ENCODE peak calls at places on chromosomes 4 and X, in five cellular contexts. M is CD4-positive, alpha-beta memory T cell; V is kidney; I is right lobe of liver; K is brain microvascular endothelial cell. C is an unnamed sample.

GRCh38 chr4:112223956-112224355 is 7.6 kb upstream of the AP1AR start:
- DNase-seq in V (no peak), I (no peak), M (no peak), K (no peak), C (no peak)

GRCh38 chrX:129823115-129823514 is 20.6 kb downstream of the ZDHHC9 start:
- DNase-seq in M (peak), I (no peak), V (no peak), K (no peak), C (no peak)

GRCh38 chr4:151798678-151799416 is 38.0 kb upstream of the GATB start:
- DNase-seq in M (no peak), I (no peak), V (no peak), K (no peak), C (no peak)

GRCh38 chrX:137549846-137550534 is 15.9 kb upstream of the ZIC3 start:
- DNase-seq in I (no peak), M (no peak), V (no peak), K (no peak), C (no peak)

GRCh38 chr4:124030038-124030638 is 633.5 kb downstream of the SPRY1 start:
- DNase-seq in V (peak), M (no peak), I (no peak), K (no peak), C (no peak)

GRCh38 chr4:173835863-173836262 is 305.8 kb upstream of the HAND2 start:
- DNase-seq in M (no peak), V (no peak), I (no peak), K (peak), C (no peak)

GRCh38 chr4:52712991-52713275 is 38.3 kb downstream of the ERVMER34-1 start:
- DNase-seq in M (no peak), I (no peak), V (no peak), K (no peak), C (no peak)

GRCh38 chrX:83845397-83845796 is 15.5 kb upstream of the CYLC1 start:
- DNase-seq in M (peak), K (peak), V (no peak), I (no peak), C (no peak)

GRCh38 chr4:95141376-95141775 is 383.6 kb downstream of the BMPR1B start:
- DNase-seq in I (no peak), V (no peak), M (no peak), K (no peak), C (peak)

GRCh38 chrX:826448-826847 is 195.9 kb downstream of the SHOX start:
- DNase-seq in K (peak), M (no peak), V (no peak), I (no peak), C (no peak)

GRCh38 chr4:167897116-167897515 is 195.2 kb upstream of the ANXA10 start:
- DNase-seq in V (no peak), M (no peak), K (peak), I (no peak), C (peak)

GRCh38 chr4:168645933-168646768 is 149.3 kb downstream of the PALLD start:
- DNase-seq in I (no peak), M (no peak), V (no peak), K (no peak), C (no peak)

GRCh38 chrX:30570505-30570904 is 7.1 kb downstream of the TASL start:
- DNase-seq in I (no peak), M (peak), V (no peak), K (peak), C (no peak)

GRCh38 chrX:55056820-55057690 is 17.8 kb upstream of the PAGE2B start:
- DNase-seq in I (no peak), M (peak), V (no peak), K (peak), C (no peak)

GRCh38 chrX:111283446-111283845 is 13.2 kb upstream of the CAPN6 start:
- DNase-seq in M (no peak), I (no peak), V (no peak), K (no peak), C (no peak)

GRCh38 chr4:133865606-133866327 is 335.8 kb downstream of the PABPC4L start:
- DNase-seq in I (no peak), M (no peak), V (no peak), K (peak), C (peak)

GRCh38 chrX:63581390-63581789 is 203.6 kb downstream of the ARHGEF9 start:
- DNase-seq in V (no peak), K (no peak), I (no peak), M (no peak), C (no peak)

GRCh38 chr4:42404001-42404400 is 6.7 kb downstream of the SHISA3 start:
- DNase-seq in M (no peak), V (no peak), K (no peak), I (no peak), C (no peak)

GRCh38 chr4:25823632-25824031 is 39.2 kb downstream of the SEL1L3 start:
- DNase-seq in M (no peak), V (no peak), I (no peak), K (no peak), C (no peak)

GRCh38 chr4:156252300-156253016 is 298.8 kb upstream of the CTSO start:
- DNase-seq in M (no peak), K (peak), V (no peak), I (no peak), C (no peak)

GRCh38 chr4:189002475-189002874 is 863.2 kb downstream of the TRIML1 start:
- DNase-seq in M (no peak), V (no peak), K (no peak), I (no peak), C (no peak)

GRCh38 chr4:142983111-142983510 is 137.0 kb upstream of the INPP4B start:
- DNase-seq in V (no peak), K (no peak), M (no peak), I (no peak), C (no peak)

GRCh38 chr4:119858176-119858575 is 208.5 kb downstream of the MAD2L1 start:
- DNase-seq in M (no peak), I (no peak), V (no peak), K (no peak), C (no peak)

GRCh38 chrX:29890646-29891200 is 324.6 kb upstream of the MAGEB2 start:
- DNase-seq in I (no peak), V (no peak), M (no peak), K (no peak), C (no peak)

GRCh38 chrX:10893976-10894375 is 217.2 kb upstream of the HCCS start:
- DNase-seq in I (no peak), V (no peak), M (no peak), K (no peak), C (no peak)

GRCh38 chrX:10897768-10898167 is 213.4 kb upstream of the HCCS start:
- DNase-seq in K (no peak), I (no peak), M (no peak), V (no peak), C (no peak)

GRCh38 chrX:10892605-10893225 is 218.4 kb upstream of the HCCS start:
- DNase-seq in V (no peak), I (no peak), K (no peak), M (no peak), C (no peak)
- H3K27ac ChIP-seq in V (no peak), I (no peak), K (no peak), M (no peak), C (no peak)

GRCh38 chrX:112837531-112837930 is 3.1 kb downstream of the AMOT start:
- DNase-seq in V (no peak), K (no peak), M (no peak), I (no peak), C (no peak)

GRCh38 chrX:112841820-112842157 is 1.2 kb upstream of the AMOT start:
- DNase-seq in K (no peak), M (no peak), I (no peak), V (no peak), C (no peak)

GRCh38 chrX:112840382-112841113 is at the start of gene AMOT:
- DNase-seq in M (peak), I (peak), K (peak), V (peak), C (no peak)

GRCh38 chrX:112841114-112841819 is 636 bp upstream of the AMOT start:
- DNase-seq in I (peak), K (peak), V (peak), M (peak), C (no peak)

GRCh38 chrX:112839856-112840255 is 775 bp downstream of the AMOT start:
- DNase-seq in K (no peak), V (no peak), I (no peak), M (peak), C (no peak)
- H3K27ac ChIP-seq in K (no peak), V (no peak), I (no peak), M (peak), C (no peak)

DNA sequence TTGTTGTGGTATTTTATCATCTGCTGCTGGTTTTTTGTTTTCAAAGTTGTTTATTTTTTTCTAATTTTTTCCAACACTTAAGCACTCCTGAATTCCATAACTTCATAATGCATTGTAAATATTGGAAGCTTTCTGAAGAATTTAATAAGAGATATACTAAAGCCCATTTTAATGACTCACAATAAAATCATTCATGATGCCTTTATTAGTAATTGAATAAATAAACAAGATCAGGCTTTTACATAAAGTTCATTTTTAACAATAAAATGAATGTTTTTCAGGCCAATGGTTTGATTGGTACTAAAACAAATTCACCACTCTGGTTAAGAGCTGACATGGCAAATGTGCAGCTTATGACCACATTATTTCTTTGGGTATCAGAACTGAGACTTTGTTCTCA is 408.2 kb upstream of the SMIM31 start:
- DNase-seq in K (no peak), I (no peak), V (no peak), M (no peak), C (no peak)
- H3K27ac ChIP-seq in K (no peak), I (no peak), V (no peak), M (no peak), C (no peak)

GRCh38 chr4:100169796-100170485 is 20.3 kb downstream of the DDIT4L start:
- DNase-seq in K (peak), M (no peak), V (no peak), I (no peak), C (no peak)

GRCh38 chr4:100170986-100171385 is 19.3 kb downstream of the DDIT4L start:
- DNase-seq in K (no peak), V (no peak), M (no peak), I (no peak), C (no peak)

GRCh38 chr4:100165809-100166208 is 24.5 kb downstream of the DDIT4L start:
- DNase-seq in V (no peak), K (no peak), I (no peak), M (no peak), C (no peak)

GRCh38 chr4:100166297-100167034 is 23.8 kb downstream of the DDIT4L start:
- DNase-seq in K (no peak), M (no peak), V (no peak), I (no peak), C (no peak)

DNA sequence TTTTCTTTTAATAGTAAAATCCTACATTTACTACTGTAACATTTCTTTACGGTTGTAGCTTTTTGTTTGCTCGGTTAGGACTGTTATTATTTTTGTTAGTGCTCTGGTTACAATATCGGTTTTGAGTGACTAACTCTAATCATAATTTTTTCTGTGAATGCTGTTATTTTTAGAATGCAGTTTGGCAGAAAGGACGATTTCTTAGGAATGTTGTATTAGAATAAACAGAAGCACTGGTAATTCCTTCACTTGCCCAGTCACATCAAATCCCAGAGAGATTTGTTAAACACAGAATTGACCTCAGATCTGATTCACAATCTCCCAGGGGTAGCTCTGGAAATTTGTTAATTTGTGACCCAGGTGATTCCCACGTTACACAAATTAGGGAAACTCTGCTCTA is 21.7 kb downstream of the DDIT4L start:
- DNase-seq in M (no peak), V (no peak), I (no peak), K (peak), C (no peak)
- H3K27ac ChIP-seq in M (no peak), V (no peak), I (no peak), K (no peak), C (no peak)

GRCh38 chrX:12978205-12979010 is 3.5 kb downstream of the TMSB4X start:
- DNase-seq in K (peak), M (peak), V (peak), I (no peak), C (no peak)
- H3K27ac ChIP-seq in K (peak), M (peak), V (peak), I (peak), C (peak)